ENCODE peak calls at places on chromosome 3, in four cellular contexts. M, D, R and X are unnamed samples.
A peak's percentile ranks its signal among the peaks of the same experiment; 100 is the strongest.

GRCh38 chr3:126873416-126873815 is 109.5 kb upstream of the PLXNA1 start:
- DNase-seq in M (no peak), D (no peak), R (no peak), X (no peak)

GRCh38 chr3:173467501-173467900 is 70.0 kb downstream of the NLGN1 start:
- DNase-seq in M (no peak), D (no peak), R (no peak), X (no peak)

GRCh38 chr3:114104414-114104813 is 47.9 kb downstream of the QTRT2 start:
- DNase-seq in M (no peak), D (no peak), R (no peak), X (no peak)

GRCh38 chr3:115784739-115785571 is 161.6 kb downstream of the GAP43 start:
- DNase-seq in M (no peak), D (no peak), R (peak; percentile 91), X (no peak)

GRCh38 chr3:172204716-172205115 is 165.3 kb downstream of the FNDC3B start:
- DNase-seq in M (no peak), D (no peak), R (no peak), X (no peak)

GRCh38 chr3:35549690-35550089 is 89.6 kb upstream of the ARPP21 start:
- DNase-seq in M (no peak), D (no peak), R (no peak), X (no peak)

GRCh38 chr3:195908439-195909293 is at the start of gene TNK2:
- DNase-seq in M (no peak), D (peak; percentile 84), R (no peak), X (peak; percentile 21)

GRCh38 chr3:169809230-169809795 is 3.4 kb upstream of the LRRIQ4 start:
- DNase-seq in M (no peak), D (no peak), R (no peak), X (no peak)

GRCh38 chr3:25548836-25549235 is 115.9 kb downstream of the TOP2B start:
- DNase-seq in M (no peak), D (no peak), R (no peak), X (no peak)

GRCh38 chr3:116442331-116443021 is 2.8 kb downstream of the LSAMP start:
- DNase-seq in M (no peak), D (no peak), R (no peak), X (no peak)

GRCh38 chr3:81255463-81255862 is 506.0 kb downstream of the GBE1 start:
- DNase-seq in M (no peak), D (no peak), R (no peak), X (no peak)

GRCh38 chr3:170418422-170419300 is at the start of gene CLDN11:
- DNase-seq in M (no peak), D (peak; percentile 84), R (no peak), X (no peak)

GRCh38 chr3:127035672-127036071 is 52.8 kb downstream of the PLXNA1 start:
- DNase-seq in M (no peak), D (peak; percentile 96), R (peak; percentile 78), X (no peak)

GRCh38 chr3:19149388-19149787 is 1.1 kb downstream of the KCNH8 start:
- DNase-seq in M (peak; percentile 18), D (no peak), R (no peak), X (no peak)

GRCh38 chr3:69178838-69179739 is 56.7 kb upstream of the LMOD3 start:
- DNase-seq in M (no peak), D (no peak), R (no peak), X (no peak)

GRCh38 chr3:98390366-98390765 is at the start of gene OR5K3:
- DNase-seq in M (no peak), D (no peak), R (no peak), X (no peak)

GRCh38 chr3:94460914-94461313 is 398.1 kb downstream of the NSUN3 start:
- DNase-seq in M (no peak), D (no peak), R (no peak), X (no peak)

GRCh38 chr3:56976666-56977560 is 83.6 kb upstream of the SPATA12 start:
- DNase-seq in M (no peak), D (no peak), R (peak; percentile 7), X (no peak)

GRCh38 chr3:42063886-42064285 is 27.3 kb upstream of the TRAK1 start:
- DNase-seq in M (no peak), D (no peak), R (no peak), X (no peak)

GRCh38 chr3:46013316-46014094 is 13.8 kb downstream of the XCR1 start:
- DNase-seq in M (no peak), D (no peak), R (no peak), X (no peak)

GRCh38 chr3:23834082-23834870 is 28.5 kb downstream of the UBE2E1 start:
- DNase-seq in M (no peak), D (no peak), R (no peak), X (no peak)

GRCh38 chr3:170703121-170703588 is 117.3 kb upstream of the SLC7A14 start:
- DNase-seq in M (no peak), D (no peak), R (peak; percentile 60), X (no peak)

GRCh38 chr3:41274944-41275668 is 75.8 kb downstream of the CTNNB1 start:
- DNase-seq in M (no peak), D (no peak), R (peak; percentile 7), X (no peak)

GRCh38 chr3:98188553-98188952 is 22.1 kb downstream of the OR5H15 start:
- DNase-seq in M (no peak), D (no peak), R (no peak), X (no peak)

GRCh38 chr3:5233026-5233425 is 45.5 kb downstream of the EDEM1 start:
- DNase-seq in M (no peak), D (no peak), R (no peak), X (no peak)

GRCh38 chr3:53224536-53224935 is 31.3 kb downstream of the TKT start:
- DNase-seq in M (no peak), D (peak; percentile 58), R (no peak), X (no peak)

GRCh38 chr3:30952786-30953185 is 58.3 kb upstream of the GADL1 start:
- DNase-seq in M (no peak), D (no peak), R (no peak), X (no peak)